ENCODE peak calls at places on chromosome 5, in ten cellular contexts. One of them, this sample, is unnamed.

GRCh38 chr5:174724484-174725260 is at the start of gene MSX2:
- DNase-seq in activated naive CD4-positive, alpha-beta T cell treated with anti-CD3 and anti-CD28 coated beads for 36 hours: peak
- DNase-seq in stimulated activated CD8-positive, alpha-beta memory T cell treated with anti-CD3 and anti-CD28 coated beads, Interleukin-15, amount 100 ng/mL, for 1 hour: no peak
- DNase-seq in stimulated activated naive B cell treated with anti-CD40 and anti-IgM and Interleukin-4, amounts not matched to agents 10 μg/mL and 1 μg/mL and 100 μg/mL, for 72 hours: no peak
- DNase-seq in SK-MEL-5: peak
- DNase-seq in ACHN: no peak
- DNase-seq in glomerular endothelial cell: no peak
- DNase-seq in AG09319: peak
- DNase-seq in NCI-H1105: no peak
- DNase-seq in fibroblast of mammary gland: peak
- DNase-seq in this sample: peak

GRCh38 chr5:167295686-167296015 is 995.8 kb upstream of the WWC1 start:
- DNase-seq in fibroblast of mammary gland: peak
- DNase-seq in stimulated activated CD8-positive, alpha-beta memory T cell treated with anti-CD3 and anti-CD28 coated beads, Interleukin-15, amount 100 ng/mL, for 1 hour: no peak
- DNase-seq in ACHN: no peak
- DNase-seq in glomerular endothelial cell: no peak
- DNase-seq in AG09319: no peak
- DNase-seq in NCI-H1105: no peak
- DNase-seq in activated naive CD4-positive, alpha-beta T cell treated with anti-CD3 and anti-CD28 coated beads for 36 hours: no peak
- DNase-seq in stimulated activated naive B cell treated with anti-CD40 and anti-IgM and Interleukin-4, amounts not matched to agents 10 μg/mL and 1 μg/mL and 100 μg/mL, for 72 hours: no peak
- DNase-seq in SK-MEL-5: no peak
- DNase-seq in this sample: no peak

GRCh38 chr5:181149806-181150733 is 2.7 kb downstream of the OR2V2 start:
- DNase-seq in glomerular endothelial cell: no peak
- DNase-seq in stimulated activated naive B cell treated with anti-CD40 and anti-IgM and Interleukin-4, amounts not matched to agents 10 μg/mL and 1 μg/mL and 100 μg/mL, for 72 hours: no peak
- DNase-seq in NCI-H1105: no peak
- DNase-seq in stimulated activated CD8-positive, alpha-beta memory T cell treated with anti-CD3 and anti-CD28 coated beads, Interleukin-15, amount 100 ng/mL, for 1 hour: no peak
- DNase-seq in ACHN: no peak
- DNase-seq in activated naive CD4-positive, alpha-beta T cell treated with anti-CD3 and anti-CD28 coated beads for 36 hours: no peak
- DNase-seq in fibroblast of mammary gland: no peak
- DNase-seq in SK-MEL-5: no peak
- DNase-seq in AG09319: no peak
- DNase-seq in this sample: no peak

GRCh38 chr5:139459451-139459934 is 3.0 kb downstream of the ECSCR start:
- DNase-seq in AG09319: no peak
- DNase-seq in SK-MEL-5: no peak
- DNase-seq in stimulated activated naive B cell treated with anti-CD40 and anti-IgM and Interleukin-4, amounts not matched to agents 10 μg/mL and 1 μg/mL and 100 μg/mL, for 72 hours: no peak
- DNase-seq in NCI-H1105: no peak
- DNase-seq in stimulated activated CD8-positive, alpha-beta memory T cell treated with anti-CD3 and anti-CD28 coated beads, Interleukin-15, amount 100 ng/mL, for 1 hour: no peak
- DNase-seq in ACHN: no peak
- DNase-seq in glomerular endothelial cell: no peak
- DNase-seq in fibroblast of mammary gland: no peak
- DNase-seq in activated naive CD4-positive, alpha-beta T cell treated with anti-CD3 and anti-CD28 coated beads for 36 hours: peak
- DNase-seq in this sample: no peak

GRCh38 chr5:171258737-171259405 is 50.2 kb upstream of the TLX3 start:
- DNase-seq in glomerular endothelial cell: no peak
- DNase-seq in SK-MEL-5: no peak
- DNase-seq in ACHN: no peak
- DNase-seq in AG09319: no peak
- DNase-seq in fibroblast of mammary gland: no peak
- DNase-seq in stimulated activated CD8-positive, alpha-beta memory T cell treated with anti-CD3 and anti-CD28 coated beads, Interleukin-15, amount 100 ng/mL, for 1 hour: no peak
- DNase-seq in NCI-H1105: no peak
- DNase-seq in activated naive CD4-positive, alpha-beta T cell treated with anti-CD3 and anti-CD28 coated beads for 36 hours: no peak
- DNase-seq in stimulated activated naive B cell treated with anti-CD40 and anti-IgM and Interleukin-4, amounts not matched to agents 10 μg/mL and 1 μg/mL and 100 μg/mL, for 72 hours: no peak
- DNase-seq in this sample: no peak

GRCh38 chr5:176614805-176615478 is 5.0 kb upstream of the GPRIN1 start:
- DNase-seq in fibroblast of mammary gland: peak
- DNase-seq in SK-MEL-5: no peak
- DNase-seq in NCI-H1105: no peak
- DNase-seq in ACHN: peak
- DNase-seq in stimulated activated CD8-positive, alpha-beta memory T cell treated with anti-CD3 and anti-CD28 coated beads, Interleukin-15, amount 100 ng/mL, for 1 hour: no peak
- DNase-seq in AG09319: no peak
- DNase-seq in glomerular endothelial cell: no peak
- DNase-seq in activated naive CD4-positive, alpha-beta T cell treated with anti-CD3 and anti-CD28 coated beads for 36 hours: no peak
- DNase-seq in stimulated activated naive B cell treated with anti-CD40 and anti-IgM and Interleukin-4, amounts not matched to agents 10 μg/mL and 1 μg/mL and 100 μg/mL, for 72 hours: no peak
- DNase-seq in this sample: no peak

GRCh38 chr5:1797109-1797800 is 2.4 kb downstream of the MRPL36 start:
- DNase-seq in glomerular endothelial cell: no peak
- DNase-seq in fibroblast of mammary gland: no peak
- DNase-seq in activated naive CD4-positive, alpha-beta T cell treated with anti-CD3 and anti-CD28 coated beads for 36 hours: no peak
- DNase-seq in SK-MEL-5: no peak
- DNase-seq in ACHN: no peak
- DNase-seq in stimulated activated CD8-positive, alpha-beta memory T cell treated with anti-CD3 and anti-CD28 coated beads, Interleukin-15, amount 100 ng/mL, for 1 hour: no peak
- DNase-seq in stimulated activated naive B cell treated with anti-CD40 and anti-IgM and Interleukin-4, amounts not matched to agents 10 μg/mL and 1 μg/mL and 100 μg/mL, for 72 hours: no peak
- DNase-seq in NCI-H1105: no peak
- DNase-seq in AG09319: no peak
- DNase-seq in this sample: no peak

GRCh38 chr5:91486638-91487037 is 103.5 kb upstream of the ARRDC3 start:
- DNase-seq in AG09319: no peak
- DNase-seq in SK-MEL-5: no peak
- DNase-seq in ACHN: no peak
- DNase-seq in glomerular endothelial cell: no peak
- DNase-seq in activated naive CD4-positive, alpha-beta T cell treated with anti-CD3 and anti-CD28 coated beads for 36 hours: no peak
- DNase-seq in stimulated activated naive B cell treated with anti-CD40 and anti-IgM and Interleukin-4, amounts not matched to agents 10 μg/mL and 1 μg/mL and 100 μg/mL, for 72 hours: no peak
- DNase-seq in NCI-H1105: no peak
- DNase-seq in stimulated activated CD8-positive, alpha-beta memory T cell treated with anti-CD3 and anti-CD28 coated beads, Interleukin-15, amount 100 ng/mL, for 1 hour: no peak
- DNase-seq in fibroblast of mammary gland: peak
- DNase-seq in this sample: no peak

GRCh38 chr5:33690736-33691135 is 201.1 kb downstream of the ADAMTS12 start:
- DNase-seq in ACHN: no peak
- DNase-seq in fibroblast of mammary gland: peak
- DNase-seq in stimulated activated naive B cell treated with anti-CD40 and anti-IgM and Interleukin-4, amounts not matched to agents 10 μg/mL and 1 μg/mL and 100 μg/mL, for 72 hours: no peak
- DNase-seq in glomerular endothelial cell: no peak
- DNase-seq in activated naive CD4-positive, alpha-beta T cell treated with anti-CD3 and anti-CD28 coated beads for 36 hours: no peak
- DNase-seq in stimulated activated CD8-positive, alpha-beta memory T cell treated with anti-CD3 and anti-CD28 coated beads, Interleukin-15, amount 100 ng/mL, for 1 hour: no peak
- DNase-seq in SK-MEL-5: no peak
- DNase-seq in AG09319: peak
- DNase-seq in NCI-H1105: no peak
- DNase-seq in this sample: peak

GRCh38 chr5:150148408-150148927 is 7.2 kb downstream of the PDGFRB start:
- DNase-seq in activated naive CD4-positive, alpha-beta T cell treated with anti-CD3 and anti-CD28 coated beads for 36 hours: no peak
- DNase-seq in glomerular endothelial cell: no peak
- DNase-seq in AG09319: no peak
- DNase-seq in ACHN: no peak
- DNase-seq in stimulated activated CD8-positive, alpha-beta memory T cell treated with anti-CD3 and anti-CD28 coated beads, Interleukin-15, amount 100 ng/mL, for 1 hour: no peak
- DNase-seq in stimulated activated naive B cell treated with anti-CD40 and anti-IgM and Interleukin-4, amounts not matched to agents 10 μg/mL and 1 μg/mL and 100 μg/mL, for 72 hours: no peak
- DNase-seq in fibroblast of mammary gland: peak
- DNase-seq in SK-MEL-5: no peak
- DNase-seq in NCI-H1105: no peak
- DNase-seq in this sample: no peak

GRCh38 chr5:7850533-7851239 is at the start of gene CFAP90:
- DNase-seq in activated naive CD4-positive, alpha-beta T cell treated with anti-CD3 and anti-CD28 coated beads for 36 hours: peak
- DNase-seq in ACHN: peak
- DNase-seq in AG09319: no peak
- DNase-seq in stimulated activated CD8-positive, alpha-beta memory T cell treated with anti-CD3 and anti-CD28 coated beads, Interleukin-15, amount 100 ng/mL, for 1 hour: no peak
- DNase-seq in stimulated activated naive B cell treated with anti-CD40 and anti-IgM and Interleukin-4, amounts not matched to agents 10 μg/mL and 1 μg/mL and 100 μg/mL, for 72 hours: no peak
- DNase-seq in glomerular endothelial cell: no peak
- DNase-seq in fibroblast of mammary gland: peak
- DNase-seq in NCI-H1105: no peak
- DNase-seq in SK-MEL-5: peak
- DNase-seq in this sample: no peak

GRCh38 chr5:94749048-94749447 is 130.6 kb downstream of the SLF1 start:
- DNase-seq in fibroblast of mammary gland: no peak
- DNase-seq in SK-MEL-5: no peak
- DNase-seq in ACHN: no peak
- DNase-seq in stimulated activated CD8-positive, alpha-beta memory T cell treated with anti-CD3 and anti-CD28 coated beads, Interleukin-15, amount 100 ng/mL, for 1 hour: no peak
- DNase-seq in glomerular endothelial cell: no peak
- DNase-seq in AG09319: no peak
- DNase-seq in stimulated activated naive B cell treated with anti-CD40 and anti-IgM and Interleukin-4, amounts not matched to agents 10 μg/mL and 1 μg/mL and 100 μg/mL, for 72 hours: no peak
- DNase-seq in NCI-H1105: no peak
- DNase-seq in activated naive CD4-positive, alpha-beta T cell treated with anti-CD3 and anti-CD28 coated beads for 36 hours: no peak
- DNase-seq in this sample: no peak

GRCh38 chr5:125396462-125396861 is 650.0 kb upstream of the ZNF608 start:
- DNase-seq in activated naive CD4-positive, alpha-beta T cell treated with anti-CD3 and anti-CD28 coated beads for 36 hours: no peak
- DNase-seq in glomerular endothelial cell: no peak
- DNase-seq in stimulated activated CD8-positive, alpha-beta memory T cell treated with anti-CD3 and anti-CD28 coated beads, Interleukin-15, amount 100 ng/mL, for 1 hour: no peak
- DNase-seq in AG09319: no peak
- DNase-seq in ACHN: no peak
- DNase-seq in SK-MEL-5: no peak
- DNase-seq in stimulated activated naive B cell treated with anti-CD40 and anti-IgM and Interleukin-4, amounts not matched to agents 10 μg/mL and 1 μg/mL and 100 μg/mL, for 72 hours: no peak
- DNase-seq in NCI-H1105: no peak
- DNase-seq in fibroblast of mammary gland: no peak
- DNase-seq in this sample: no peak

GRCh38 chr5:171571663-171572062 is 152.2 kb downstream of the FGF18 start:
- DNase-seq in fibroblast of mammary gland: peak
- DNase-seq in NCI-H1105: no peak
- DNase-seq in SK-MEL-5: no peak
- DNase-seq in ACHN: peak
- DNase-seq in AG09319: no peak
- DNase-seq in glomerular endothelial cell: peak
- DNase-seq in stimulated activated naive B cell treated with anti-CD40 and anti-IgM and Interleukin-4, amounts not matched to agents 10 μg/mL and 1 μg/mL and 100 μg/mL, for 72 hours: no peak
- DNase-seq in stimulated activated CD8-positive, alpha-beta memory T cell treated with anti-CD3 and anti-CD28 coated beads, Interleukin-15, amount 100 ng/mL, for 1 hour: no peak
- DNase-seq in activated naive CD4-positive, alpha-beta T cell treated with anti-CD3 and anti-CD28 coated beads for 36 hours: no peak
- DNase-seq in this sample: peak

GRCh38 chr5:154086641-154087040 is 47.9 kb downstream of the MFAP3 start:
- DNase-seq in NCI-H1105: no peak
- DNase-seq in glomerular endothelial cell: no peak
- DNase-seq in SK-MEL-5: no peak
- DNase-seq in ACHN: no peak
- DNase-seq in stimulated activated naive B cell treated with anti-CD40 and anti-IgM and Interleukin-4, amounts not matched to agents 10 μg/mL and 1 μg/mL and 100 μg/mL, for 72 hours: no peak
- DNase-seq in AG09319: no peak
- DNase-seq in stimulated activated CD8-positive, alpha-beta memory T cell treated with anti-CD3 and anti-CD28 coated beads, Interleukin-15, amount 100 ng/mL, for 1 hour: no peak
- DNase-seq in fibroblast of mammary gland: peak
- DNase-seq in activated naive CD4-positive, alpha-beta T cell treated with anti-CD3 and anti-CD28 coated beads for 36 hours: no peak
- DNase-seq in this sample: no peak

GRCh38 chr5:19891658-19892057 is 96.3 kb downstream of the CDH18 start:
- DNase-seq in stimulated activated naive B cell treated with anti-CD40 and anti-IgM and Interleukin-4, amounts not matched to agents 10 μg/mL and 1 μg/mL and 100 μg/mL, for 72 hours: no peak
- DNase-seq in AG09319: peak
- DNase-seq in ACHN: no peak
- DNase-seq in fibroblast of mammary gland: peak
- DNase-seq in SK-MEL-5: no peak
- DNase-seq in NCI-H1105: no peak
- DNase-seq in glomerular endothelial cell: no peak
- DNase-seq in activated naive CD4-positive, alpha-beta T cell treated with anti-CD3 and anti-CD28 coated beads for 36 hours: no peak
- DNase-seq in stimulated activated CD8-positive, alpha-beta memory T cell treated with anti-CD3 and anti-CD28 coated beads, Interleukin-15, amount 100 ng/mL, for 1 hour: no peak
- DNase-seq in this sample: no peak

GRCh38 chr5:177301503-177302165 is 1.9 kb downstream of the RAB24 start:
- DNase-seq in stimulated activated CD8-positive, alpha-beta memory T cell treated with anti-CD3 and anti-CD28 coated beads, Interleukin-15, amount 100 ng/mL, for 1 hour: no peak
- DNase-seq in ACHN: no peak
- DNase-seq in activated naive CD4-positive, alpha-beta T cell treated with anti-CD3 and anti-CD28 coated beads for 36 hours: peak
- DNase-seq in SK-MEL-5: no peak
- DNase-seq in glomerular endothelial cell: no peak
- DNase-seq in AG09319: no peak
- DNase-seq in stimulated activated naive B cell treated with anti-CD40 and anti-IgM and Interleukin-4, amounts not matched to agents 10 μg/mL and 1 μg/mL and 100 μg/mL, for 72 hours: peak
- DNase-seq in fibroblast of mammary gland: peak
- DNase-seq in NCI-H1105: peak
- DNase-seq in this sample: no peak

GRCh38 chr5:67010684-67011409 is 185.8 kb downstream of the CD180 start:
- DNase-seq in AG09319: no peak
- DNase-seq in stimulated activated CD8-positive, alpha-beta memory T cell treated with anti-CD3 and anti-CD28 coated beads, Interleukin-15, amount 100 ng/mL, for 1 hour: no peak
- DNase-seq in SK-MEL-5: no peak
- DNase-seq in stimulated activated naive B cell treated with anti-CD40 and anti-IgM and Interleukin-4, amounts not matched to agents 10 μg/mL and 1 μg/mL and 100 μg/mL, for 72 hours: no peak
- DNase-seq in activated naive CD4-positive, alpha-beta T cell treated with anti-CD3 and anti-CD28 coated beads for 36 hours: peak
- DNase-seq in ACHN: peak
- DNase-seq in NCI-H1105: no peak
- DNase-seq in glomerular endothelial cell: peak
- DNase-seq in fibroblast of mammary gland: peak
- DNase-seq in this sample: no peak

GRCh38 chr5:132473019-132473531 is 17.5 kb downstream of the IRF1 start:
- DNase-seq in fibroblast of mammary gland: no peak
- DNase-seq in ACHN: no peak
- DNase-seq in SK-MEL-5: no peak
- DNase-seq in activated naive CD4-positive, alpha-beta T cell treated with anti-CD3 and anti-CD28 coated beads for 36 hours: peak
- DNase-seq in stimulated activated naive B cell treated with anti-CD40 and anti-IgM and Interleukin-4, amounts not matched to agents 10 μg/mL and 1 μg/mL and 100 μg/mL, for 72 hours: peak
- DNase-seq in NCI-H1105: no peak
- DNase-seq in glomerular endothelial cell: no peak
- DNase-seq in stimulated activated CD8-positive, alpha-beta memory T cell treated with anti-CD3 and anti-CD28 coated beads, Interleukin-15, amount 100 ng/mL, for 1 hour: no peak
- DNase-seq in AG09319: no peak
- DNase-seq in this sample: no peak

GRCh38 chr5:178351950-178352349 is 119.3 kb upstream of the PHYKPL start:
- DNase-seq in AG09319: no peak
- DNase-seq in stimulated activated naive B cell treated with anti-CD40 and anti-IgM and Interleukin-4, amounts not matched to agents 10 μg/mL and 1 μg/mL and 100 μg/mL, for 72 hours: no peak
- DNase-seq in glomerular endothelial cell: no peak
- DNase-seq in stimulated activated CD8-positive, alpha-beta memory T cell treated with anti-CD3 and anti-CD28 coated beads, Interleukin-15, amount 100 ng/mL, for 1 hour: no peak
- DNase-seq in SK-MEL-5: no peak
- DNase-seq in fibroblast of mammary gland: no peak
- DNase-seq in ACHN: no peak
- DNase-seq in NCI-H1105: no peak
- DNase-seq in activated naive CD4-positive, alpha-beta T cell treated with anti-CD3 and anti-CD28 coated beads for 36 hours: no peak
- DNase-seq in this sample: no peak

GRCh38 chr5:66933066-66933465 is 263.5 kb downstream of the CD180 start:
- DNase-seq in fibroblast of mammary gland: peak
- DNase-seq in stimulated activated CD8-positive, alpha-beta memory T cell treated with anti-CD3 and anti-CD28 coated beads, Interleukin-15, amount 100 ng/mL, for 1 hour: no peak
- DNase-seq in NCI-H1105: no peak
- DNase-seq in activated naive CD4-positive, alpha-beta T cell treated with anti-CD3 and anti-CD28 coated beads for 36 hours: no peak
- DNase-seq in glomerular endothelial cell: no peak
- DNase-seq in AG09319: no peak
- DNase-seq in stimulated activated naive B cell treated with anti-CD40 and anti-IgM and Interleukin-4, amounts not matched to agents 10 μg/mL and 1 μg/mL and 100 μg/mL, for 72 hours: no peak
- DNase-seq in ACHN: no peak
- DNase-seq in SK-MEL-5: no peak
- DNase-seq in this sample: no peak

GRCh38 chr5:160621503-160621902 is 199.8 kb downstream of the PTTG1 start:
- DNase-seq in stimulated activated naive B cell treated with anti-CD40 and anti-IgM and Interleukin-4, amounts not matched to agents 10 μg/mL and 1 μg/mL and 100 μg/mL, for 72 hours: no peak
- DNase-seq in AG09319: no peak
- DNase-seq in NCI-H1105: no peak
- DNase-seq in stimulated activated CD8-positive, alpha-beta memory T cell treated with anti-CD3 and anti-CD28 coated beads, Interleukin-15, amount 100 ng/mL, for 1 hour: no peak
- DNase-seq in SK-MEL-5: no peak
- DNase-seq in fibroblast of mammary gland: no peak
- DNase-seq in glomerular endothelial cell: no peak
- DNase-seq in activated naive CD4-positive, alpha-beta T cell treated with anti-CD3 and anti-CD28 coated beads for 36 hours: no peak
- DNase-seq in ACHN: no peak
- DNase-seq in this sample: no peak

GRCh38 chr5:169686137-169686536 is 49.1 kb downstream of the DOCK2 start:
- DNase-seq in stimulated activated CD8-positive, alpha-beta memory T cell treated with anti-CD3 and anti-CD28 coated beads, Interleukin-15, amount 100 ng/mL, for 1 hour: no peak
- DNase-seq in stimulated activated naive B cell treated with anti-CD40 and anti-IgM and Interleukin-4, amounts not matched to agents 10 μg/mL and 1 μg/mL and 100 μg/mL, for 72 hours: no peak
- DNase-seq in AG09319: no peak
- DNase-seq in ACHN: no peak
- DNase-seq in glomerular endothelial cell: no peak
- DNase-seq in NCI-H1105: no peak
- DNase-seq in activated naive CD4-positive, alpha-beta T cell treated with anti-CD3 and anti-CD28 coated beads for 36 hours: no peak
- DNase-seq in SK-MEL-5: no peak
- DNase-seq in fibroblast of mammary gland: no peak
- DNase-seq in this sample: no peak

GRCh38 chr5:173778152-173778782 is 109.9 kb upstream of the CPEB4 start:
- DNase-seq in NCI-H1105: no peak
- DNase-seq in ACHN: no peak
- DNase-seq in stimulated activated CD8-positive, alpha-beta memory T cell treated with anti-CD3 and anti-CD28 coated beads, Interleukin-15, amount 100 ng/mL, for 1 hour: no peak
- DNase-seq in glomerular endothelial cell: no peak
- DNase-seq in activated naive CD4-positive, alpha-beta T cell treated with anti-CD3 and anti-CD28 coated beads for 36 hours: no peak
- DNase-seq in SK-MEL-5: no peak
- DNase-seq in fibroblast of mammary gland: no peak
- DNase-seq in stimulated activated naive B cell treated with anti-CD40 and anti-IgM and Interleukin-4, amounts not matched to agents 10 μg/mL and 1 μg/mL and 100 μg/mL, for 72 hours: no peak
- DNase-seq in AG09319: no peak
- DNase-seq in this sample: no peak

GRCh38 chr5:173789031-173789920 is 98.9 kb upstream of the CPEB4 start:
- DNase-seq in glomerular endothelial cell: no peak
- DNase-seq in stimulated activated naive B cell treated with anti-CD40 and anti-IgM and Interleukin-4, amounts not matched to agents 10 μg/mL and 1 μg/mL and 100 μg/mL, for 72 hours: peak
- DNase-seq in AG09319: no peak
- DNase-seq in ACHN: no peak
- DNase-seq in SK-MEL-5: no peak
- DNase-seq in NCI-H1105: no peak
- DNase-seq in fibroblast of mammary gland: peak
- DNase-seq in activated naive CD4-positive, alpha-beta T cell treated with anti-CD3 and anti-CD28 coated beads for 36 hours: peak
- DNase-seq in stimulated activated CD8-positive, alpha-beta memory T cell treated with anti-CD3 and anti-CD28 coated beads, Interleukin-15, amount 100 ng/mL, for 1 hour: no peak
- DNase-seq in this sample: peak

GRCh38 chr5:38672059-38672791 is 115.8 kb upstream of the LIFR start:
- DNase-seq in glomerular endothelial cell: no peak
- DNase-seq in NCI-H1105: no peak
- DNase-seq in ACHN: no peak
- DNase-seq in stimulated activated CD8-positive, alpha-beta memory T cell treated with anti-CD3 and anti-CD28 coated beads, Interleukin-15, amount 100 ng/mL, for 1 hour: no peak
- DNase-seq in stimulated activated naive B cell treated with anti-CD40 and anti-IgM and Interleukin-4, amounts not matched to agents 10 μg/mL and 1 μg/mL and 100 μg/mL, for 72 hours: no peak
- DNase-seq in activated naive CD4-positive, alpha-beta T cell treated with anti-CD3 and anti-CD28 coated beads for 36 hours: no peak
- DNase-seq in SK-MEL-5: peak
- DNase-seq in AG09319: no peak
- DNase-seq in fibroblast of mammary gland: peak
- DNase-seq in this sample: peak

GRCh38 chr5:15774632-15775031 is 274.7 kb downstream of the FBXL7 start:
- DNase-seq in SK-MEL-5: no peak
- DNase-seq in stimulated activated CD8-positive, alpha-beta memory T cell treated with anti-CD3 and anti-CD28 coated beads, Interleukin-15, amount 100 ng/mL, for 1 hour: no peak
- DNase-seq in NCI-H1105: no peak
- DNase-seq in fibroblast of mammary gland: no peak
- DNase-seq in ACHN: no peak
- DNase-seq in AG09319: no peak
- DNase-seq in glomerular endothelial cell: no peak
- DNase-seq in stimulated activated naive B cell treated with anti-CD40 and anti-IgM and Interleukin-4, amounts not matched to agents 10 μg/mL and 1 μg/mL and 100 μg/mL, for 72 hours: no peak
- DNase-seq in activated naive CD4-positive, alpha-beta T cell treated with anti-CD3 and anti-CD28 coated beads for 36 hours: no peak
- DNase-seq in this sample: no peak

GRCh38 chr5:40733842-40734563 is 21.8 kb downstream of the TTC33 start:
- DNase-seq in AG09319: no peak
- DNase-seq in fibroblast of mammary gland: no peak
- DNase-seq in activated naive CD4-positive, alpha-beta T cell treated with anti-CD3 and anti-CD28 coated beads for 36 hours: no peak
- DNase-seq in stimulated activated naive B cell treated with anti-CD40 and anti-IgM and Interleukin-4, amounts not matched to agents 10 μg/mL and 1 μg/mL and 100 μg/mL, for 72 hours: no peak
- DNase-seq in NCI-H1105: no peak
- DNase-seq in ACHN: no peak
- DNase-seq in SK-MEL-5: no peak
- DNase-seq in glomerular endothelial cell: no peak
- DNase-seq in stimulated activated CD8-positive, alpha-beta memory T cell treated with anti-CD3 and anti-CD28 coated beads, Interleukin-15, amount 100 ng/mL, for 1 hour: no peak
- DNase-seq in this sample: no peak